ENCODE peak calls at places on chromosomes 12 and 14, in nine cellular contexts. P is A549; V is COR-L47; K is upper lobe of left lung; L is iPS DF 19.7; M is GM19239; N is psoas muscle; H is stimulated activated effector memory CD8-positive, alpha-beta T cell treated with anti-CD3 and anti-CD28 coated beads, Interleukin-12 subunit alpha, Interleukin-12 subunit beta, amount 100 ng/mL, for 72 hours; J is stimulated activated CD4-positive, alpha-beta T cell treated with anti-CD3 and anti-CD28 coated beads, Interleukin-4, amount 100 ng/mL, for 48 hours. F is an unnamed sample.

GRCh38 chr12:57513266-57513665 is 7.0 kb downstream of the DDIT3 start:
- DNase-seq in K (no peak), P (no peak), J (no peak), H (no peak), L (no peak), N (no peak), V (no peak), M (no peak), F (no peak)

GRCh38 chr14:51081209-51081608 is 13.7 kb downstream of the TRIM9 start:
- DNase-seq in V (no peak), L (no peak), M (no peak), J (no peak), H (no peak), P (no peak), K (no peak), N (no peak), F (no peak)

GRCh38 chr12:132239392-132239791 is 90.0 kb downstream of the GALNT9 start:
- DNase-seq in H (no peak), V (no peak), J (no peak), K (no peak), L (no peak), M (no peak), N (no peak), P (no peak), F (no peak)

GRCh38 chr12:97127061-97127460 is 220.0 kb downstream of the NEDD1 start:
- DNase-seq in L (no peak), P (no peak), J (no peak), V (no peak), K (no peak), M (no peak), N (no peak), H (no peak), F (no peak)

GRCh38 chr14:29235991-29236390 is 469.4 kb downstream of the FOXG1 start:
- DNase-seq in H (no peak), L (no peak), M (no peak), V (no peak), N (no peak), K (no peak), P (no peak), J (no peak), F (no peak)

GRCh38 chr12:106065506-106065905 is 73.2 kb downstream of the NUAK1 start:
- DNase-seq in H (no peak), J (no peak), V (no peak), P (no peak), L (no peak), K (no peak), N (no peak), M (no peak), F (no peak)

GRCh38 chr12:85779768-85780167 is 56.4 kb downstream of the RASSF9 start:
- DNase-seq in V (peak), H (no peak), L (no peak), K (no peak), J (no peak), N (no peak), P (peak), M (no peak), F (no peak)

GRCh38 chr14:22551597-22551982 is 37.4 kb downstream of the DAD1 start:
- DNase-seq in P (no peak), N (no peak), H (no peak), V (no peak), M (no peak), K (no peak), J (no peak), L (no peak), F (no peak)

GRCh38 chr12:131098178-131098981 is 144.7 kb downstream of the ADGRD1 start:
- DNase-seq in K (peak), P (no peak), M (no peak), N (peak), J (no peak), V (no peak), L (no peak), H (no peak), F (no peak)

GRCh38 chr14:92317511-92317910 is 5.5 kb upstream of the SLC24A4 start:
- DNase-seq in J (no peak), M (no peak), L (no peak), H (no peak), P (no peak), K (no peak), V (no peak), N (no peak), F (no peak)

GRCh38 chr14:105255021-105255507 is 6.7 kb downstream of the BTBD6 start:
- DNase-seq in J (no peak), M (no peak), L (no peak), N (peak), P (no peak), V (no peak), K (no peak), H (no peak), F (no peak)

GRCh38 chr12:40697566-40698257 is 5.5 kb downstream of the CNTN1 start:
- DNase-seq in H (no peak), V (peak), J (no peak), L (no peak), K (no peak), N (no peak), P (peak), M (no peak), F (no peak)

GRCh38 chr14:64213079-64213478 is 81.1 kb downstream of the ESR2 start:
- DNase-seq in K (peak), P (no peak), V (no peak), M (no peak), H (no peak), L (no peak), J (no peak), N (no peak), F (peak)

GRCh38 chr14:65729547-65729946 is 317.0 kb downstream of the FUT8 start:
- DNase-seq in H (no peak), M (no peak), V (no peak), N (no peak), K (no peak), L (no peak), P (no peak), J (no peak), F (no peak)

GRCh38 chr14:79448922-79449321 is 762.4 kb downstream of the DIO2 start:
- DNase-seq in P (no peak), L (no peak), J (no peak), N (no peak), M (no peak), K (no peak), H (no peak), V (no peak), F (no peak)

GRCh38 chr12:123363385-123363742 is 1.3 kb downstream of the SBNO1 start:
- DNase-seq in P (no peak), H (no peak), L (no peak), N (no peak), V (no peak), J (peak), M (no peak), K (no peak), F (no peak)

GRCh38 chr12:108482717-108483212 is 32.3 kb upstream of the FICD start:
- DNase-seq in H (no peak), L (no peak), N (no peak), V (no peak), K (no peak), J (no peak), P (peak), M (no peak), F (no peak)

GRCh38 chr14:82642425-82642824 is 1108.8 kb upstream of the SEL1L start:
- DNase-seq in H (no peak), P (peak), V (no peak), M (no peak), L (peak), K (no peak), N (no peak), J (no peak), F (peak)

GRCh38 chr14:75700295-75700694 is 39.2 kb downstream of the TTLL5 start:
- DNase-seq in K (peak), M (no peak), V (no peak), N (no peak), L (no peak), H (no peak), J (no peak), P (no peak), F (no peak)

GRCh38 chr12:64680235-64680634 is 69.9 kb downstream of the RASSF3 start:
- DNase-seq in L (no peak), K (no peak), M (no peak), J (no peak), N (no peak), P (peak), V (peak), H (no peak), F (no peak)

GRCh38 chr14:26527095-26527494 is 70.7 kb downstream of the NOVA1 start:
- DNase-seq in V (no peak), H (no peak), P (peak), L (no peak), N (no peak), J (no peak), K (no peak), M (no peak), F (no peak)